ENCODE peak calls at places on chromosomes 1 and 21, in eight cellular contexts. One of them, this sample, is unnamed.

GRCh38 chr1:223704921-223705878 is 7.1 kb upstream of the CAPN2 start:
- DNase-seq in H54: no peak
- DNase-seq in T1000: no peak
- DNase-seq in nephron progenitor cell: no peak
- DNase-seq in HCT116: no peak
- DNase-seq in Calu3: no peak
- DNase-seq in heart right ventricle: peak
- DNase-seq in A549: no peak
- DNase-seq in this sample: no peak

GRCh38 chr1:239858058-239858457 is 233.6 kb upstream of the FMN2 start:
- DNase-seq in H54: peak
- DNase-seq in T1000: no peak
- DNase-seq in nephron progenitor cell: no peak
- DNase-seq in HCT116: no peak
- DNase-seq in Calu3: peak
- DNase-seq in heart right ventricle: no peak
- DNase-seq in A549: peak
- DNase-seq in this sample: no peak

GRCh38 chr21:36511484-36512227 is 31.7 kb upstream of the CLDN14 start:
- DNase-seq in H54: no peak
- DNase-seq in T1000: no peak
- DNase-seq in nephron progenitor cell: no peak
- DNase-seq in HCT116: no peak
- DNase-seq in Calu3: no peak
- DNase-seq in heart right ventricle: no peak
- DNase-seq in A549: no peak
- DNase-seq in this sample: no peak

GRCh38 chr1:221089803-221090202 is 210.6 kb downstream of the HLX start:
- DNase-seq in H54: no peak
- DNase-seq in T1000: no peak
- DNase-seq in nephron progenitor cell: no peak
- DNase-seq in HCT116: no peak
- DNase-seq in Calu3: no peak
- DNase-seq in heart right ventricle: no peak
- DNase-seq in A549: no peak
- DNase-seq in this sample: no peak

GRCh38 chr1:14686701-14687100 is 88.2 kb downstream of the KAZN start:
- DNase-seq in H54: no peak
- DNase-seq in T1000: no peak
- DNase-seq in nephron progenitor cell: no peak
- DNase-seq in HCT116: no peak
- DNase-seq in Calu3: no peak
- DNase-seq in heart right ventricle: no peak
- DNase-seq in A549: no peak
- DNase-seq in this sample: no peak

GRCh38 chr1:25675729-25676476 is 59.3 kb downstream of the MAN1C1 start:
- DNase-seq in H54: no peak
- DNase-seq in T1000: no peak
- DNase-seq in nephron progenitor cell: no peak
- DNase-seq in HCT116: no peak
- DNase-seq in Calu3: no peak
- DNase-seq in heart right ventricle: no peak
- DNase-seq in A549: no peak
- DNase-seq in this sample: no peak

GRCh38 chr21:46607605-46608004 is 2.7 kb upstream of the S100B start:
- DNase-seq in H54: no peak
- DNase-seq in T1000: no peak
- DNase-seq in nephron progenitor cell: no peak
- DNase-seq in HCT116: no peak
- DNase-seq in Calu3: no peak
- DNase-seq in heart right ventricle: no peak
- DNase-seq in A549: no peak
- DNase-seq in this sample: no peak

GRCh38 chr1:221880182-221880581 is 138.3 kb upstream of the DUSP10 start:
- DNase-seq in H54: no peak
- DNase-seq in T1000: no peak
- DNase-seq in nephron progenitor cell: no peak
- DNase-seq in HCT116: no peak
- DNase-seq in Calu3: no peak
- DNase-seq in heart right ventricle: no peak
- DNase-seq in A549: no peak
- DNase-seq in this sample: no peak

GRCh38 chr1:25349606-25350005 is 11.5 kb downstream of the TMEM50A start:
- DNase-seq in H54: no peak
- DNase-seq in T1000: no peak
- DNase-seq in nephron progenitor cell: no peak
- DNase-seq in HCT116: no peak
- DNase-seq in Calu3: no peak
- DNase-seq in heart right ventricle: no peak
- DNase-seq in A549: no peak
- DNase-seq in this sample: no peak

GRCh38 chr1:44628962-44629756 is 45.1 kb downstream of the TMEM53 start:
- DNase-seq in H54: peak
- DNase-seq in T1000: no peak
- DNase-seq in nephron progenitor cell: no peak
- DNase-seq in HCT116: no peak
- DNase-seq in Calu3: no peak
- DNase-seq in heart right ventricle: no peak
- DNase-seq in A549: no peak
- DNase-seq in this sample: no peak

GRCh38 chr1:160567858-160568682 is 11.2 kb downstream of the CD84 start:
- DNase-seq in H54: no peak
- DNase-seq in T1000: no peak
- DNase-seq in nephron progenitor cell: no peak
- DNase-seq in HCT116: no peak
- DNase-seq in Calu3: no peak
- DNase-seq in heart right ventricle: no peak
- DNase-seq in A549: no peak
- DNase-seq in this sample: no peak

GRCh38 chr1:26972390-26972789 is 12.1 kb upstream of the KDF1 start:
- DNase-seq in H54: no peak
- DNase-seq in T1000: no peak
- DNase-seq in nephron progenitor cell: no peak
- DNase-seq in HCT116: no peak
- DNase-seq in Calu3: no peak
- DNase-seq in heart right ventricle: no peak
- DNase-seq in A549: no peak
- DNase-seq in this sample: no peak

GRCh38 chr1:176799327-176799726 is 336.4 kb downstream of the PAPPA2 start:
- DNase-seq in H54: no peak
- DNase-seq in T1000: no peak
- DNase-seq in nephron progenitor cell: no peak
- DNase-seq in HCT116: no peak
- DNase-seq in Calu3: no peak
- DNase-seq in heart right ventricle: no peak
- DNase-seq in A549: no peak
- DNase-seq in this sample: no peak

GRCh38 chr1:2927393-2927792 is 93.9 kb upstream of the ACTRT2 start:
- DNase-seq in H54: no peak
- DNase-seq in T1000: no peak
- DNase-seq in nephron progenitor cell: no peak
- DNase-seq in HCT116: no peak
- DNase-seq in Calu3: no peak
- DNase-seq in heart right ventricle: no peak
- DNase-seq in A549: no peak
- DNase-seq in this sample: peak

GRCh38 chr1:62356257-62356835 is 37.1 kb upstream of the KANK4 start:
- DNase-seq in H54: peak
- DNase-seq in T1000: peak
- DNase-seq in nephron progenitor cell: no peak
- DNase-seq in HCT116: peak
- DNase-seq in Calu3: peak
- DNase-seq in heart right ventricle: no peak
- DNase-seq in A549: peak
- DNase-seq in this sample: no peak

GRCh38 chr1:161200992-161201827 is 957 bp upstream of the NDUFS2 start:
- DNase-seq in H54: no peak
- DNase-seq in T1000: no peak
- DNase-seq in nephron progenitor cell: no peak
- DNase-seq in HCT116: no peak
- DNase-seq in Calu3: no peak
- DNase-seq in heart right ventricle: peak
- DNase-seq in A549: no peak
- DNase-seq in this sample: no peak

GRCh38 chr1:217133958-217134856 is 411.0 kb upstream of the ESRRG start:
- DNase-seq in H54: no peak
- DNase-seq in T1000: no peak
- DNase-seq in nephron progenitor cell: peak
- DNase-seq in HCT116: no peak
- DNase-seq in Calu3: no peak
- DNase-seq in heart right ventricle: no peak
- DNase-seq in A549: no peak
- DNase-seq in this sample: no peak

GRCh38 chr1:32201011-32201855 is 838 bp downstream of the CCDC28B start:
- DNase-seq in H54: no peak
- DNase-seq in T1000: peak
- DNase-seq in nephron progenitor cell: peak
- DNase-seq in HCT116: no peak
- DNase-seq in Calu3: peak
- DNase-seq in heart right ventricle: peak
- DNase-seq in A549: no peak
- DNase-seq in this sample: peak

GRCh38 chr1:216523449-216524190 is 100.4 kb upstream of the USH2A start:
- DNase-seq in H54: no peak
- DNase-seq in T1000: no peak
- DNase-seq in nephron progenitor cell: no peak
- DNase-seq in HCT116: no peak
- DNase-seq in Calu3: no peak
- DNase-seq in heart right ventricle: no peak
- DNase-seq in A549: no peak
- DNase-seq in this sample: no peak

GRCh38 chr1:152112101-152112884 is 3.0 kb downstream of the TCHH start:
- DNase-seq in H54: no peak
- DNase-seq in T1000: no peak
- DNase-seq in nephron progenitor cell: no peak
- DNase-seq in HCT116: no peak
- DNase-seq in Calu3: no peak
- DNase-seq in heart right ventricle: no peak
- DNase-seq in A549: no peak
- DNase-seq in this sample: no peak

GRCh38 chr1:11374748-11375110 is 101.7 kb downstream of the UBIAD1 start:
- DNase-seq in H54: no peak
- DNase-seq in T1000: no peak
- DNase-seq in nephron progenitor cell: no peak
- DNase-seq in HCT116: no peak
- DNase-seq in Calu3: no peak
- DNase-seq in heart right ventricle: no peak
- DNase-seq in A549: no peak
- DNase-seq in this sample: no peak

GRCh38 chr21:27269646-27270045 is 302.8 kb upstream of the ADAMTS5 start:
- DNase-seq in H54: peak
- DNase-seq in T1000: peak
- DNase-seq in nephron progenitor cell: no peak
- DNase-seq in HCT116: no peak
- DNase-seq in Calu3: no peak
- DNase-seq in heart right ventricle: no peak
- DNase-seq in A549: no peak
- DNase-seq in this sample: no peak

GRCh38 chr1:205817988-205818387 is 5.0 kb upstream of the SLC41A1 start:
- DNase-seq in H54: no peak
- DNase-seq in T1000: no peak
- DNase-seq in nephron progenitor cell: no peak
- DNase-seq in HCT116: no peak
- DNase-seq in Calu3: no peak
- DNase-seq in heart right ventricle: no peak
- DNase-seq in A549: no peak
- DNase-seq in this sample: no peak

GRCh38 chr1:235952950-235953615 is 86.4 kb upstream of the LYST start:
- DNase-seq in H54: no peak
- DNase-seq in T1000: no peak
- DNase-seq in nephron progenitor cell: no peak
- DNase-seq in HCT116: no peak
- DNase-seq in Calu3: no peak
- DNase-seq in heart right ventricle: no peak
- DNase-seq in A549: no peak
- DNase-seq in this sample: no peak

GRCh38 chr1:78649628-78650027 is at the start of gene IFI44:
- DNase-seq in H54: peak
- DNase-seq in T1000: peak
- DNase-seq in nephron progenitor cell: no peak
- DNase-seq in HCT116: no peak
- DNase-seq in Calu3: peak
- DNase-seq in heart right ventricle: peak
- DNase-seq in A549: no peak
- DNase-seq in this sample: peak

GRCh38 chr21:15741510-15741909 is 11.7 kb downstream of the USP25 start:
- DNase-seq in H54: no peak
- DNase-seq in T1000: no peak
- DNase-seq in nephron progenitor cell: no peak
- DNase-seq in HCT116: no peak
- DNase-seq in Calu3: no peak
- DNase-seq in heart right ventricle: no peak
- DNase-seq in A549: no peak
- DNase-seq in this sample: no peak

GRCh38 chr1:44619261-44619900 is 54.9 kb downstream of the TMEM53 start:
- DNase-seq in H54: peak
- DNase-seq in T1000: no peak
- DNase-seq in nephron progenitor cell: peak
- DNase-seq in HCT116: no peak
- DNase-seq in Calu3: no peak
- DNase-seq in heart right ventricle: no peak
- DNase-seq in A549: no peak
- DNase-seq in this sample: no peak

GRCh38 chr1:21594935-21595897 is 73.9 kb downstream of the RAP1GAP start:
- DNase-seq in H54: peak
- DNase-seq in T1000: no peak
- DNase-seq in nephron progenitor cell: peak
- DNase-seq in HCT116: peak
- DNase-seq in Calu3: peak
- DNase-seq in heart right ventricle: peak
- DNase-seq in A549: peak
- DNase-seq in this sample: no peak

GRCh38 chr1:206420471-206420870 is 49.8 kb upstream of the IKBKE start:
- DNase-seq in H54: no peak
- DNase-seq in T1000: no peak
- DNase-seq in nephron progenitor cell: no peak
- DNase-seq in HCT116: no peak
- DNase-seq in Calu3: no peak
- DNase-seq in heart right ventricle: no peak
- DNase-seq in A549: no peak
- DNase-seq in this sample: no peak

GRCh38 chr1:184973308-184974085 is 811 bp downstream of the NIBAN1 start:
- DNase-seq in H54: no peak
- DNase-seq in T1000: peak
- DNase-seq in nephron progenitor cell: no peak
- DNase-seq in HCT116: no peak
- DNase-seq in Calu3: peak
- DNase-seq in heart right ventricle: peak
- DNase-seq in A549: peak
- DNase-seq in this sample: no peak

GRCh38 chr1:107936498-107937481 is 28.2 kb downstream of the VAV3 start:
- DNase-seq in H54: peak
- DNase-seq in T1000: peak
- DNase-seq in nephron progenitor cell: no peak
- DNase-seq in HCT116: peak
- DNase-seq in Calu3: peak
- DNase-seq in heart right ventricle: peak
- DNase-seq in A549: no peak
- DNase-seq in this sample: peak

GRCh38 chr1:180167721-180168467 is 13.2 kb downstream of the QSOX1 start:
- DNase-seq in H54: peak
- DNase-seq in T1000: no peak
- DNase-seq in nephron progenitor cell: no peak
- DNase-seq in HCT116: peak
- DNase-seq in Calu3: peak
- DNase-seq in heart right ventricle: no peak
- DNase-seq in A549: peak
- DNase-seq in this sample: no peak

GRCh38 chr1:31239653-31240241 is at the start of gene NKAIN1:
- DNase-seq in H54: no peak
- DNase-seq in T1000: no peak
- DNase-seq in nephron progenitor cell: peak
- DNase-seq in HCT116: no peak
- DNase-seq in Calu3: peak
- DNase-seq in heart right ventricle: no peak
- DNase-seq in A549: no peak
- DNase-seq in this sample: no peak

GRCh38 chr1:112317556-112317955 is 78.5 kb upstream of the CTTNBP2NL start:
- DNase-seq in H54: no peak
- DNase-seq in T1000: no peak
- DNase-seq in nephron progenitor cell: no peak
- DNase-seq in HCT116: no peak
- DNase-seq in Calu3: no peak
- DNase-seq in heart right ventricle: no peak
- DNase-seq in A549: no peak
- DNase-seq in this sample: no peak

This sample was measured in ascending aorta.